ENCODE peak calls at places on chromosomes 3 and 15, in six cellular contexts. E is stimulated activated CD8-positive, alpha-beta memory T cell treated with anti-CD3 and anti-CD28 coated beads, Interleukin-7, amount 100 ng/mL, for 1 hour; Y is GM03348; G is GM23338; J is NB4; R is HFFc6. B is an unnamed sample.

GRCh38 chr3:71318459-71318827 is 265.1 kb downstream of the FOXP1 start:
- DNase-seq in Y (no peak), E (no peak), G (no peak), R (no peak), J (no peak), B (no peak)

GRCh38 chr3:139308156-139309017 is 35.4 kb upstream of the MRPS22 start:
- DNase-seq in J (no peak), Y (no peak), G (no peak), R (peak), E (no peak), B (no peak)

GRCh38 chr3:32109256-32109655 is 2.8 kb downstream of the GPD1L start:
- DNase-seq in Y (peak), E (no peak), G (peak), J (no peak), R (no peak), B (no peak)

GRCh38 chr3:179760944-179761343 is 108.1 kb downstream of the USP13 start:
- DNase-seq in R (peak), J (peak), G (no peak), E (no peak), Y (peak), B (no peak)

GRCh38 chr3:24504765-24505164 is 10.1 kb upstream of the THRB start:
- DNase-seq in J (no peak), G (no peak), Y (no peak), E (no peak), R (no peak), B (no peak)

GRCh38 chr3:69914395-69914794 is 85.1 kb upstream of the SAMMSON start:
- DNase-seq in G (no peak), E (no peak), R (no peak), J (no peak), Y (no peak), B (no peak)

GRCh38 chr3:132317229-132317948 is at the start of gene ACP3:
- DNase-seq in E (no peak), J (peak), G (peak), R (peak), Y (peak), B (peak)

GRCh38 chr3:48598323-48599076 is 3.4 kb upstream of the COL7A1 start:
- DNase-seq in E (no peak), J (peak), Y (peak), G (no peak), R (peak), B (no peak)

GRCh38 chr3:141578197-141578596 is 91.4 kb downstream of the RASA2 start:
- DNase-seq in G (no peak), E (no peak), R (peak), Y (peak), J (no peak), B (no peak)

GRCh38 chr3:1195922-1196321 is 103.1 kb downstream of the CNTN6 start:
- DNase-seq in R (no peak), E (no peak), J (no peak), Y (no peak), G (no peak), B (no peak)

GRCh38 chr3:53581671-53582070 is 87.3 kb downstream of the CACNA1D start:
- DNase-seq in R (peak), G (no peak), J (peak), Y (no peak), E (no peak), B (no peak)

GRCh38 chr3:183116051-183116614 is 16.8 kb upstream of the MCCC1 start:
- DNase-seq in G (peak), Y (no peak), J (peak), R (no peak), E (no peak), B (peak)

GRCh38 chr15:86855307-86855706 is 775.6 kb downstream of the AGBL1 start:
- DNase-seq in R (no peak), E (no peak), J (no peak), Y (no peak), G (no peak), B (no peak)

GRCh38 chr3:197750396-197750831 is 731 bp downstream of the FYTTD1 start:
- DNase-seq in Y (peak), G (peak), E (peak), J (peak), R (peak), B (peak)

GRCh38 chr3:8456118-8456811 is 45.4 kb upstream of the LMCD1 start:
- DNase-seq in G (no peak), Y (no peak), J (no peak), R (no peak), E (no peak), B (no peak)

GRCh38 chr15:63948436-63948835 is 97.8 kb downstream of the DAPK2 start:
- DNase-seq in E (no peak), G (no peak), Y (no peak), R (no peak), J (no peak), B (no peak)

GRCh38 chr3:23435318-23435717 is 232.2 kb downstream of the UBE2E2 start:
- DNase-seq in Y (no peak), G (peak), E (no peak), R (no peak), J (peak), B (no peak)

GRCh38 chr3:14787630-14788029 is 31.1 kb upstream of the FGD5 start:
- DNase-seq in E (no peak), Y (no peak), G (no peak), J (no peak), R (no peak), B (no peak)

GRCh38 chr3:33433843-33434242 is 6.4 kb downstream of the UBP1 start:
- DNase-seq in E (no peak), R (no peak), Y (no peak), G (no peak), J (no peak), B (no peak)

GRCh38 chr3:184635126-184635525 is 73.5 kb downstream of the EPHB3 start:
- DNase-seq in J (no peak), E (no peak), R (no peak), G (no peak), Y (no peak), B (no peak)

GRCh38 chr15:101709466-101709865 is 14.8 kb downstream of the TARS3 start:
- DNase-seq in J (no peak), E (no peak), R (no peak), G (no peak), Y (no peak), B (no peak)

GRCh38 chr15:80496101-80496500 is 91.9 kb downstream of the ARNT2 start:
- DNase-seq in J (no peak), E (no peak), R (no peak), Y (peak), G (no peak), B (no peak)

GRCh38 chr15:67850336-67850735 is 10.5 kb upstream of the RNU6-1 start:
- DNase-seq in J (no peak), R (no peak), E (no peak), G (no peak), Y (no peak), B (no peak)

GRCh38 chr15:99504823-99505551 is 60.8 kb upstream of the MEF2A start:
- DNase-seq in J (peak), G (peak), Y (no peak), R (no peak), E (no peak), B (peak)

GRCh38 chr3:58566398-58567250 is 10.6 kb downstream of the FAM107A start:
- DNase-seq in E (no peak), G (no peak), R (no peak), J (no peak), Y (no peak), B (no peak)

GRCh38 chr3:52436500-52437106 is 8.3 kb downstream of the SEMA3G start:
- DNase-seq in J (peak), E (no peak), Y (peak), R (no peak), G (no peak), B (no peak)

GRCh38 chr15:69145694-69146492 is 14.5 kb upstream of the GLCE start:
- DNase-seq in Y (no peak), E (no peak), R (no peak), G (peak), J (peak), B (no peak)

GRCh38 chr3:133937756-133938601 is 42.3 kb upstream of the RAB6B start:
- DNase-seq in J (no peak), E (no peak), G (no peak), R (peak), Y (peak), B (no peak)

GRCh38 chr3:134797816-134798451 is 2.9 kb downstream of the EPHB1 start:
- DNase-seq in G (no peak), E (no peak), Y (no peak), J (no peak), R (no peak), B (no peak)

GRCh38 chr3:123089611-123090301 is 22.9 kb downstream of the PDIA5 start:
- DNase-seq in Y (peak), J (no peak), R (no peak), E (no peak), G (no peak), B (no peak)

GRCh38 chr3:52350436-52350835 is 34.3 kb downstream of the DNAH1 start:
- DNase-seq in R (no peak), G (no peak), Y (no peak), J (no peak), E (no peak), B (no peak)

GRCh38 chr3:154384504-154384903 is 45.5 kb downstream of the GPR149 start:
- DNase-seq in R (no peak), Y (no peak), J (no peak), E (no peak), G (no peak), B (no peak)